ENCODE peak calls at places on chromosomes 11 and 22, in four cellular contexts. F is uterus, K is thoracic aorta, D is neural progenitor cell. V is an unnamed sample.

GRCh38 chr11:74909812-74910211 is 39.1 kb downstream of the XRRA1 start:
- DNase-seq in D (no peak), K (no peak), F (no peak), V (no peak)

GRCh38 chr11:124725719-124726105 is 14.0 kb upstream of the NRGN start:
- DNase-seq in K (no peak), F (no peak), D (no peak), V (no peak)

GRCh38 chr11:65960824-65961266 is 689 bp upstream of the SART1 start:
- DNase-seq in D (no peak), K (no peak), F (no peak), V (no peak)

GRCh38 chr11:79076526-79077115 is 364.2 kb downstream of the TENM4 start:
- DNase-seq in K (no peak), D (peak; percentile 57), F (peak; percentile 38), V (no peak)

GRCh38 chr22:31271485-31271884 is 20.8 kb downstream of the PIK3IP1 start:
- DNase-seq in D (no peak), K (no peak), F (no peak), V (no peak)

GRCh38 chr22:25546751-25547150 is 17.7 kb upstream of the GRK3 start:
- DNase-seq in K (no peak), D (no peak), F (no peak), V (no peak)

GRCh38 chr22:50360578-50360977 is 17.5 kb downstream of the PPP6R2 start:
- DNase-seq in D (no peak), K (no peak), F (no peak), V (no peak)

GRCh38 chr11:66035653-66036333 is 9.5 kb upstream of the CATSPER1 start:
- DNase-seq in D (no peak), F (no peak), K (no peak), V (no peak)

GRCh38 chr11:44536779-44537516 is 28.5 kb upstream of the CD82 start:
- DNase-seq in F (no peak), D (no peak), K (no peak), V (no peak)

GRCh38 chr11:6204708-6205107 is 649 bp upstream of the C11orf42 start:
- DNase-seq in F (no peak), D (no peak), K (no peak), V (no peak)

GRCh38 chr11:5071815-5072214 is 2.4 kb downstream of the OR52E1 start:
- DNase-seq in F (no peak), D (no peak), K (no peak), V (no peak)

GRCh38 chr11:9207229-9207628 is 57.9 kb downstream of the DENND5A start:
- DNase-seq in K (no peak), F (no peak), D (no peak), V (no peak)

GRCh38 chr11:91846664-91847063 is 378.0 kb upstream of the FAT3 start:
- DNase-seq in K (no peak), D (no peak), F (no peak), V (no peak)

GRCh38 chr11:46295312-46295995 is 18.0 kb downstream of the CREB3L1 start:
- DNase-seq in F (peak; percentile 78), D (peak; percentile 95), K (no peak), V (no peak)

GRCh38 chr11:63937713-63938480 is 905 bp upstream of the NAA40 start:
- DNase-seq in D (peak; percentile 47), K (no peak), F (no peak), V (no peak)

GRCh38 chr22:47370448-47371262 is 608.2 kb downstream of the TBC1D22A start:
- DNase-seq in K (no peak), D (no peak), F (no peak), V (no peak)

GRCh38 chr22:44443641-44444235 is 54.3 kb downstream of the RTL6 start:
- DNase-seq in K (no peak), D (no peak), F (no peak), V (no peak)

GRCh38 chr11:68683086-68683951 is 1.0 kb upstream of the GAL start:
- DNase-seq in D (no peak), K (no peak), F (no peak), V (no peak)

GRCh38 chr11:99160447-99160846 is 139.7 kb downstream of the CNTN5 start:
- DNase-seq in D (no peak), F (no peak), K (no peak), V (no peak)

GRCh38 chr11:131079036-131079435 is 162.8 kb upstream of the SNX19 start:
- DNase-seq in D (no peak), K (no peak), F (no peak), V (no peak)

GRCh38 chr11:130868865-130869264 is 47.4 kb downstream of the SNX19 start:
- DNase-seq in K (no peak), D (no peak), F (no peak), V (no peak)

GRCh38 chr11:70727899-70728620 is 329.7 kb downstream of the CTTN start:
- DNase-seq in K (no peak), F (no peak), D (peak; percentile 40), V (no peak)

GRCh38 chr11:76443254-76443935 is 1.4 kb upstream of the EMSY start:
- DNase-seq in K (no peak), F (no peak), D (no peak), V (no peak)

GRCh38 chr22:49402169-49402568 is 425.5 kb downstream of the BRD1 start:
- DNase-seq in K (no peak), F (no peak), D (no peak), V (no peak)

GRCh38 chr11:15660496-15660895 is 545.8 kb downstream of the INSC start:
- DNase-seq in D (no peak), F (no peak), K (no peak), V (no peak)

GRCh38 chr22:30667092-30667485 is 586 bp downstream of the DUSP18 start:
- DNase-seq in D (no peak), F (no peak), K (no peak), V (no peak)

GRCh38 chr11:81840375-81840774 is 893.3 kb downstream of the FAM181B start:
- DNase-seq in D (no peak), K (no peak), F (no peak), V (no peak)

GRCh38 chr11:133153031-133153430 is 379.3 kb downstream of the OPCML start:
- DNase-seq in K (no peak), F (no peak), D (no peak), V (no peak)

GRCh38 chr11:34649597-34649996 is 28.7 kb downstream of the EHF start:
- DNase-seq in D (no peak), F (no peak), K (no peak), V (no peak)

GRCh38 chr11:124801636-124802312 is 1.6 kb upstream of the MSANTD2 start:
- DNase-seq in F (no peak), D (no peak), K (no peak), V (no peak)

GRCh38 chr22:22362939-22363338 is 118.4 kb downstream of the VPREB1 start:
- DNase-seq in K (no peak), F (no peak), D (no peak), V (no peak)

GRCh38 chr22:38318792-38319773 is 1.9 kb upstream of the CSNK1E start:
- DNase-seq in K (no peak), F (no peak), D (peak; percentile 58), V (no peak)
- H3K4me1 ChIP-seq in K (peaks cover 35% of the 10 kb centered on the region), F (peaks cover 9% of the 10 kb centered on the region), D (peaks cover 35% of the 10 kb centered on the region), V (peaks cover 35% of the 10 kb centered on the region)

GRCh38 chr22:35205141-35205775 is 52.0 kb upstream of the HMGXB4 start:
- DNase-seq in K (no peak), D (peak; percentile 46), F (no peak), V (no peak)

GRCh38 chr22:35206889-35207288 is 50.4 kb upstream of the HMGXB4 start:
- DNase-seq in F (no peak), K (no peak), D (no peak), V (no peak)

GRCh38 chr22:35203583-35203982 is 53.7 kb upstream of the HMGXB4 start:
- DNase-seq in K (no peak), D (no peak), F (no peak), V (no peak)

GRCh38 chr22:35208003-35208402 is 49.3 kb upstream of the HMGXB4 start:
- DNase-seq in K (no peak), D (no peak), F (no peak), V (no peak)

DNA sequence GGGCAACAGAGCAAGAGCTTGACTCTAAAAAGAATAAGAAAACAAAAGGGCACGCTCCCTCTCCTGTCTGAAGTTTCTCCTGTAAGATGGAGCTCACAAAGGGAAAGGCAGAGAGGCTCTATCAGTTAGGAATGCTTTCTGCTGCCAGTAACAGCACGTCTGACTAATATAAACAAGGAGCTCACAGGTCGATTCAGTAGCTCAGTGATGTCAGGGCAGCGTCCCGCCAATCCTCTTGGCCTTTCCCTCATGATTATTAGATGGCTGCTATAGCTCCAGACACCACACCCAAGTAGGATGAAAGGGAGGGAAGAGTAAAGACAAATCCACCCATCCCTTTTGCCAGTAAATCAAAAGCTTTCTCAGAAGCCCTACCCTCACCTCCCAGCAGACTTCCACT is 51.3 kb upstream of the HMGXB4 start:
- DNase-seq in D (no peak), F (no peak), K (no peak), V (no peak)
- H3K9me3 ChIP-seq in D (no peaks in the 10 kb centered on the region), F (no peaks in the 10 kb centered on the region), K (no peaks in the 10 kb centered on the region), V (no peaks in the 10 kb centered on the region)

GRCh38 chr11:83221694-83222093 is 28.2 kb downstream of the ANKRD42 start:
- DNase-seq in K (no peak), F (no peak), D (no peak), V (no peak)

GRCh38 chr11:83223457-83223856 is 29.9 kb downstream of the ANKRD42 start:
- DNase-seq in D (no peak), F (no peak), K (no peak), V (no peak)

GRCh38 chr11:83220279-83220678 is 26.8 kb downstream of the ANKRD42 start:
- DNase-seq in K (no peak), F (no peak), D (peak; percentile 9), V (no peak)

GRCh38 chr11:83222499-83222898 is 29.0 kb downstream of the ANKRD42 start:
- DNase-seq in D (no peak), F (no peak), K (no peak), V (no peak)

GRCh38 chr11:83219095-83219494 is 25.6 kb downstream of the ANKRD42 start:
- DNase-seq in F (no peak), K (no peak), D (peak; percentile 38), V (no peak)
- TF ChIP-seq CTCF in F (no peak), K (no peak), D (peak; percentile 50), V (peak; percentile 36)

GRCh38 chr11:128940603-128941002 is 2.1 kb downstream of the TP53AIP1 start:
- DNase-seq in K (no peak), F (no peak), D (no peak), V (no peak)

GRCh38 chr11:128939591-128939990 is 3.1 kb downstream of the TP53AIP1 start:
- DNase-seq in F (no peak), K (no peak), D (no peak), V (no peak)

GRCh38 chr11:128938156-128938885 is 4.3 kb downstream of the TP53AIP1 start:
- DNase-seq in F (no peak), K (no peak), D (no peak), V (no peak)

GRCh38 chr11:128941573-128942271 is 949 bp downstream of the TP53AIP1 start:
- DNase-seq in F (no peak), K (no peak), D (no peak), V (no peak)

DNA sequence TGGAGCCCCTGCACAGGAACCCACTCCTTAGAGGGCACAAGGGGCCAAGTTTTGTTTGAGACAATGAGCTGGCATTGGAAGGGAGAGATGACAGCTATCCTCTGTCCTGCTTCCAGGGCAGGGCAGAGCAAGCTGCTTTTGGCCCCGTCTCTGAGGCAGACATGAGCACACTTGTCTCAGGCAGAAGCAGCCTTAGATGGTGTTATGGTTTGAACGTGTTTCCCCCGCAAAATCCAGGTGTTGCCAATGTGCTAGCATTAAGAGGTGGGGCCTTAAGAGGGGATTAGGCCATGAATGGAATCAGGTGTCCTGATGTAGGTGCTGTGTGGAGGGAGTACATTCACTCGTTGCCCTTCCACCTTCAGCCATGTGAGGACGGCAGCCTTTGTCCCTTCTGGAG is 2.5 kb downstream of the TP53AIP1 start:
- DNase-seq in D (no peak), K (no peak), F (no peak), V (no peak)
- H3K4me1 ChIP-seq in D (peaks cover 15% of the 10 kb centered on the region), K (no peaks in the 10 kb centered on the region), F (no peaks in the 10 kb centered on the region), V (no peaks in the 10 kb centered on the region)

GRCh38 chr11:60321051-60321450 is 6.0 kb upstream of the MS4A6E start:
- DNase-seq in F (no peak), K (no peak), D (no peak), V (no peak)
- H3K9me3 ChIP-seq in F (no peaks in the 10 kb centered on the region), K (no peaks in the 10 kb centered on the region), D (peaks cover 7% of the 10 kb centered on the region), V (peaks cover 44% of the 10 kb centered on the region)

V was measured in right atrium auricular region.